ENCODE peak calls at places on chromosomes 5 and 9, in four cellular contexts. B, T, N and O are unnamed samples.

GRCh38 chr9:125261501-125262216 is at the start of gene GAPVD1:
- DNase-seq in T (peak; percentile 93), B (peak; percentile 91), N (peak; percentile 85), O (peak; percentile 90)

GRCh38 chr9:129720865-129721545 is 31.8 kb downstream of the PTGES start:
- DNase-seq in T (no peak), N (no peak), B (no peak), O (no peak)

GRCh38 chr5:20974423-20974822 is 986.4 kb upstream of the CDH18 start:
- DNase-seq in N (no peak), T (no peak), B (no peak), O (no peak)

GRCh38 chr9:107389617-107390071 is 99.9 kb downstream of the KLF4 start:
- DNase-seq in T (peak; percentile 33), B (no peak), N (no peak), O (no peak)

GRCh38 chr9:69218166-69218565 is 44.1 kb downstream of the TJP2 start:
- DNase-seq in T (no peak), N (no peak), B (no peak), O (no peak)

GRCh38 chr5:148542812-148543211 is 111.5 kb downstream of the HTR4 start:
- DNase-seq in T (no peak), N (no peak), B (no peak), O (no peak)

GRCh38 chr9:16202913-16203734 is 650.3 kb downstream of the CCDC171 start:
- DNase-seq in T (no peak), N (no peak), B (no peak), O (no peak)

GRCh38 chr9:114385412-114386181 is 2.2 kb downstream of the AKNA start:
- DNase-seq in N (peak; percentile 90), T (peak; percentile 48), B (peak; percentile 77), O (no peak)

GRCh38 chr5:36570268-36570667 is 36.1 kb upstream of the SLC1A3 start:
- DNase-seq in B (no peak), T (no peak), N (no peak), O (no peak)

GRCh38 chr9:18905883-18906649 is 126.9 kb downstream of the SAXO1 start:
- DNase-seq in N (no peak), B (no peak), T (no peak), O (no peak)